ENCODE peak calls at places on chromosome 19, in nine cellular contexts. I is T-helper 17 cell; O is AG08395; H is activated T-helper 2 cell treated with anti-CD3 and anti-CD28 coated beads, Interferon-gamma antibody, Interleukin-2, Interleukin-4, amounts not matched to agents 10 μg/mL and 5 μg/mL and 100 μg/mL, durations not matched to agents 14 hours and 24 hours and 36 hours; Z is pancreas; E is kidney; A is HAP-1; R is sciatic nerve; T is CD4-positive, alpha-beta memory T cell. D is an unnamed sample.
A peak's percentile ranks its signal among the peaks of the same experiment; 100 is the strongest.

GRCh38 chr19:33621065-33621785 is 528 bp upstream of the CHST8 start:
- DNase-seq in I (no peak), O (no peak), H (no peak), Z (no peak), E (peak; percentile 71), A (peak; percentile 18), R (no peak), T (no peak), D (no peak)

GRCh38 chr19:12774588-12775555 is at the start of gene HOOK2:
- DNase-seq in I (no peak), O (no peak), H (no peak), Z (peak; percentile 99), E (peak; percentile 99), A (peak; percentile 43), R (no peak), T (peak; percentile 70), D (peak; percentile 71)

GRCh38 chr19:48992571-48993174 is 436 bp downstream of the GYS1 start:
- DNase-seq in I (no peak), O (no peak), H (no peak), Z (peak; percentile 28), E (no peak), A (peak; percentile 36), R (peak; percentile 74), T (no peak), D (peak; percentile 67)

GRCh38 chr19:11324079-11324661 is 15.3 kb downstream of the RAB3D start:
- DNase-seq in I (no peak), O (peak; percentile 94), H (peak; percentile 41), Z (peak; percentile 54), E (peak; percentile 93), A (peak; percentile 49), R (peak; percentile 83), T (no peak), D (no peak)

GRCh38 chr19:18763674-18764590 is 27.2 kb downstream of the COMP start:
- DNase-seq in I (no peak), O (peak; percentile 95), H (no peak), Z (no peak), E (peak; percentile 92), A (no peak), R (no peak), T (peak; percentile 29), D (no peak)

GRCh38 chr19:39390460-39390758 is 497 bp downstream of the PAF1 start:
- DNase-seq in I (peak; percentile 74), O (no peak), H (no peak), Z (no peak), E (no peak), A (no peak), R (no peak), T (peak; percentile 95), D (no peak)

GRCh38 chr19:42366676-42367075 is 23.4 kb downstream of the CNFN start:
- DNase-seq in I (no peak), O (no peak), H (no peak), Z (no peak), E (no peak), A (no peak), R (no peak), T (no peak), D (no peak)

GRCh38 chr19:14409157-14410053 is 9.7 kb downstream of the DDX39A start:
- DNase-seq in I (no peak), O (no peak), H (no peak), Z (no peak), E (no peak), A (no peak), R (no peak), T (peak; percentile 63), D (no peak)

GRCh38 chr19:5993516-5994406 is 15.8 kb upstream of the RANBP3 start:
- DNase-seq in I (no peak), O (peak; percentile 44), H (no peak), Z (no peak), E (peak; percentile 78), A (no peak), R (no peak), T (no peak), D (no peak)

GRCh38 chr19:32876919-32877285 is 7.3 kb upstream of the SLC7A9 start:
- DNase-seq in I (no peak), O (no peak), H (no peak), Z (no peak), E (no peak), A (no peak), R (no peak), T (no peak), D (no peak)

GRCh38 chr19:43519436-43520088 is 7.4 kb downstream of the ETHE1 start:
- DNase-seq in I (peak; percentile 69), O (peak; percentile 89), H (peak; percentile 65), Z (peak; percentile 62), E (peak; percentile 84), A (peak; percentile 88), R (peak; percentile 89), T (peak; percentile 79), D (peak; percentile 85)

GRCh38 chr19:15466851-15467733 is 2.7 kb upstream of the RASAL3 start:
- DNase-seq in I (peak; percentile 52), O (no peak), H (peak; percentile 69), Z (no peak), E (peak; percentile 29), A (no peak), R (peak; percentile 4), T (peak; percentile 89), D (no peak)

GRCh38 chr19:49502866-49503581 is 6.8 kb downstream of the RPS11 start:
- DNase-seq in I (peak; percentile 30), O (peak; percentile 71), H (peak; percentile 59), Z (peak; percentile 44), E (no peak), A (peak; percentile 80), R (no peak), T (peak; percentile 65), D (peak; percentile 77)

GRCh38 chr19:55080121-55080914 is 4.6 kb downstream of the EPS8L1 start:
- DNase-seq in I (peak; percentile 30), O (peak; percentile 79), H (peak; percentile 75), Z (peak; percentile 47), E (peak; percentile 89), A (peak; percentile 93), R (no peak), T (peak; percentile 63), D (peak; percentile 90)

GRCh38 chr19:40605201-40605971 is 4.2 kb downstream of the LTBP4 start:
- DNase-seq in I (peak; percentile 83), O (peak; percentile 45), H (peak; percentile 86), Z (peak; percentile 82), E (peak; percentile 95), A (peak; percentile 76), R (peak; percentile 82), T (peak; percentile 93), D (peak; percentile 74)

GRCh38 chr19:37334179-37335071 is 36.5 kb upstream of the ZNF527 start:
- DNase-seq in I (peak; percentile 79), O (peak; percentile 95), H (peak; percentile 49), Z (peak; percentile 87), E (peak; percentile 96), A (no peak), R (peak; percentile 95), T (peak; percentile 96), D (peak; percentile 96)

GRCh38 chr19:29390742-29391141 is 135.1 kb upstream of the VSTM2B start:
- DNase-seq in I (no peak), O (no peak), H (no peak), Z (no peak), E (no peak), A (no peak), R (no peak), T (no peak), D (no peak)

GRCh38 chr19:34173145-34173956 is 1.0 kb downstream of the LSM14A start:
- DNase-seq in I (no peak), O (peak; percentile 19), H (peak; percentile 12), Z (peak; percentile 22), E (peak; percentile 81), A (peak; percentile 46), R (peak; percentile 63), T (peak; percentile 42), D (peak; percentile 49)

GRCh38 chr19:6494438-6495036 is 7.6 kb downstream of the TUBB4A start:
- DNase-seq in I (no peak), O (no peak), H (no peak), Z (no peak), E (no peak), A (no peak), R (no peak), T (no peak), D (no peak)

GRCh38 chr19:34096020-34096915 is 76.0 kb upstream of the LSM14A start:
- DNase-seq in I (no peak), O (peak; percentile 56), H (no peak), Z (no peak), E (no peak), A (peak; percentile 73), R (no peak), T (no peak), D (peak; percentile 92)

GRCh38 chr19:39335168-39335567 is 675 bp downstream of the GMFG start:
- DNase-seq in I (no peak), O (no peak), H (no peak), Z (no peak), E (no peak), A (no peak), R (no peak), T (peak; percentile 59), D (no peak)

GRCh38 chr19:14432817-14433453 is at the start of gene PKN1:
- DNase-seq in I (peak; percentile 37), O (peak; percentile 80), H (peak; percentile 48), Z (peak; percentile 49), E (peak; percentile 86), A (peak; percentile 80), R (peak; percentile 78), T (no peak), D (peak; percentile 86)

GRCh38 chr19:5046339-5047039 is 77.6 kb downstream of the KDM4B start:
- DNase-seq in I (no peak), O (peak; percentile 83), H (no peak), Z (peak; percentile 89), E (peak; percentile 89), A (no peak), R (no peak), T (no peak), D (peak; percentile 19)

GRCh38 chr19:52542984-52543664 is 15.7 kb downstream of the ZNF808 start:
- DNase-seq in I (no peak), O (no peak), H (peak; percentile 13), Z (no peak), E (no peak), A (no peak), R (no peak), T (peak; percentile 75), D (no peak)

GRCh38 chr19:36605101-36605838 is at the start of gene ZNF382:
- DNase-seq in I (peak; percentile 72), O (peak; percentile 91), H (peak; percentile 81), Z (peak; percentile 56), E (peak; percentile 92), A (peak; percentile 88), R (peak; percentile 83), T (peak; percentile 85), D (peak; percentile 92)

GRCh38 chr19:11881151-11881800 is 6.3 kb upstream of the ZNF69 start:
- DNase-seq in I (peak; percentile 26), O (peak; percentile 74), H (peak; percentile 48), Z (peak; percentile 51), E (no peak), A (peak; percentile 62), R (peak; percentile 61), T (peak; percentile 65), D (peak; percentile 74)

GRCh38 chr19:34182125-34182524 is 9.8 kb downstream of the LSM14A start:
- DNase-seq in I (no peak), O (no peak), H (no peak), Z (no peak), E (no peak), A (no peak), R (no peak), T (no peak), D (no peak)

GRCh38 chr19:54188224-54188871 is 1.0 kb downstream of the MBOAT7 start:
- DNase-seq in I (peak; percentile 44), O (peak; percentile 56), H (peak; percentile 69), Z (no peak), E (peak; percentile 75), A (no peak), R (no peak), T (peak; percentile 91), D (peak; percentile 42)

GRCh38 chr19:2883686-2884439 is 16.7 kb downstream of the ZNF556 start:
- DNase-seq in I (no peak), O (peak; percentile 15), H (no peak), Z (no peak), E (no peak), A (no peak), R (no peak), T (no peak), D (no peak)

GRCh38 chr19:38769635-38770211 is 3.6 kb downstream of the LGALS7 start:
- DNase-seq in I (peak; percentile 86), O (peak; percentile 72), H (peak; percentile 86), Z (peak; percentile 76), E (peak; percentile 97), A (peak; percentile 43), R (peak; percentile 94), T (peak; percentile 90), D (peak; percentile 23)

GRCh38 chr19:34193876-34194275 is 21.6 kb downstream of the LSM14A start:
- DNase-seq in I (no peak), O (no peak), H (no peak), Z (no peak), E (no peak), A (no peak), R (no peak), T (no peak), D (no peak)

D was measured in NCI-H82.